ENCODE peak calls at places on chromosome 2, in seven cellular contexts. One of them, this sample, is unnamed.
A peak's percentile ranks its signal among the peaks of the same experiment; 100 is the strongest.

GRCh38 chr2:236644502-236644911 is 74.9 kb downstream of the ACKR3 start:
- DNase-seq in HAP-1: no peak
- DNase-seq in hepatic stellate cell: no peak
- DNase-seq in SHP77 treated with DMSO at 0.1 percent for 48 hours: no peak
- DNase-seq in MM.1S: no peak
- DNase-seq in AG09319: no peak
- DNase-seq in activated naive CD8-positive, alpha-beta T cell treated with anti-CD3 and anti-CD28 coated beads, Interleukin-2, amount 50 U/mL, for 24 hours: no peak
- DNase-seq in this sample: no peak

GRCh38 chr2:210224660-210225460 is at the start of gene ACADL:
- DNase-seq in HAP-1: no peak
- DNase-seq in hepatic stellate cell: peak; percentile 27
- DNase-seq in SHP77 treated with DMSO at 0.1 percent for 48 hours: no peak
- DNase-seq in MM.1S: no peak
- DNase-seq in AG09319: no peak
- DNase-seq in activated naive CD8-positive, alpha-beta T cell treated with anti-CD3 and anti-CD28 coated beads, Interleukin-2, amount 50 U/mL, for 24 hours: peak; percentile 6
- DNase-seq in this sample: no peak

GRCh38 chr2:112658820-112659667 is 13.3 kb downstream of the SLC20A1 start:
- DNase-seq in HAP-1: no peak
- DNase-seq in hepatic stellate cell: no peak
- DNase-seq in SHP77 treated with DMSO at 0.1 percent for 48 hours: no peak
- DNase-seq in MM.1S: no peak
- DNase-seq in AG09319: no peak
- DNase-seq in activated naive CD8-positive, alpha-beta T cell treated with anti-CD3 and anti-CD28 coated beads, Interleukin-2, amount 50 U/mL, for 24 hours: no peak
- DNase-seq in this sample: no peak

GRCh38 chr2:20642026-20642971 is 8.6 kb downstream of the HS1BP3 start:
- DNase-seq in HAP-1: peak; percentile 46
- DNase-seq in hepatic stellate cell: peak; percentile 92
- DNase-seq in SHP77 treated with DMSO at 0.1 percent for 48 hours: peak; percentile 23
- DNase-seq in MM.1S: peak; percentile 72
- DNase-seq in AG09319: no peak
- DNase-seq in activated naive CD8-positive, alpha-beta T cell treated with anti-CD3 and anti-CD28 coated beads, Interleukin-2, amount 50 U/mL, for 24 hours: peak; percentile 78
- DNase-seq in this sample: no peak

GRCh38 chr2:153986488-153987229 is 114.9 kb downstream of the GALNT13 start:
- DNase-seq in HAP-1: peak; percentile 88
- DNase-seq in hepatic stellate cell: no peak
- DNase-seq in SHP77 treated with DMSO at 0.1 percent for 48 hours: no peak
- DNase-seq in MM.1S: no peak
- DNase-seq in AG09319: no peak
- DNase-seq in activated naive CD8-positive, alpha-beta T cell treated with anti-CD3 and anti-CD28 coated beads, Interleukin-2, amount 50 U/mL, for 24 hours: no peak
- DNase-seq in this sample: no peak

GRCh38 chr2:18496516-18496915 is 63.9 kb downstream of the RDH14 start:
- DNase-seq in HAP-1: no peak
- DNase-seq in hepatic stellate cell: no peak
- DNase-seq in SHP77 treated with DMSO at 0.1 percent for 48 hours: no peak
- DNase-seq in MM.1S: no peak
- DNase-seq in AG09319: no peak
- DNase-seq in activated naive CD8-positive, alpha-beta T cell treated with anti-CD3 and anti-CD28 coated beads, Interleukin-2, amount 50 U/mL, for 24 hours: no peak
- DNase-seq in this sample: no peak

GRCh38 chr2:163247151-163247872 is 408.7 kb upstream of the KCNH7 start:
- DNase-seq in HAP-1: no peak
- DNase-seq in hepatic stellate cell: no peak
- DNase-seq in SHP77 treated with DMSO at 0.1 percent for 48 hours: no peak
- DNase-seq in MM.1S: no peak
- DNase-seq in AG09319: no peak
- DNase-seq in activated naive CD8-positive, alpha-beta T cell treated with anti-CD3 and anti-CD28 coated beads, Interleukin-2, amount 50 U/mL, for 24 hours: no peak
- DNase-seq in this sample: no peak

GRCh38 chr2:67394734-67395133 is 2.4 kb upstream of the ETAA1 start:
- DNase-seq in HAP-1: no peak
- DNase-seq in hepatic stellate cell: peak; percentile 14
- DNase-seq in SHP77 treated with DMSO at 0.1 percent for 48 hours: no peak
- DNase-seq in MM.1S: no peak
- DNase-seq in AG09319: no peak
- DNase-seq in activated naive CD8-positive, alpha-beta T cell treated with anti-CD3 and anti-CD28 coated beads, Interleukin-2, amount 50 U/mL, for 24 hours: no peak
- DNase-seq in this sample: peak; percentile 48

GRCh38 chr2:80496770-80497169 is 192.2 kb upstream of the LRRTM1 start:
- DNase-seq in HAP-1: no peak
- DNase-seq in hepatic stellate cell: peak; percentile 12
- DNase-seq in SHP77 treated with DMSO at 0.1 percent for 48 hours: no peak
- DNase-seq in MM.1S: no peak
- DNase-seq in AG09319: no peak
- DNase-seq in activated naive CD8-positive, alpha-beta T cell treated with anti-CD3 and anti-CD28 coated beads, Interleukin-2, amount 50 U/mL, for 24 hours: no peak
- DNase-seq in this sample: peak; percentile 20

GRCh38 chr2:10558281-10559030 is 110.3 kb upstream of the ODC1 start:
- DNase-seq in HAP-1: no peak
- DNase-seq in hepatic stellate cell: no peak
- DNase-seq in SHP77 treated with DMSO at 0.1 percent for 48 hours: no peak
- DNase-seq in MM.1S: no peak
- DNase-seq in AG09319: no peak
- DNase-seq in activated naive CD8-positive, alpha-beta T cell treated with anti-CD3 and anti-CD28 coated beads, Interleukin-2, amount 50 U/mL, for 24 hours: no peak
- DNase-seq in this sample: no peak

GRCh38 chr2:229914182-229914581 is 7.6 kb downstream of the TRIP12 start:
- DNase-seq in HAP-1: no peak
- DNase-seq in hepatic stellate cell: no peak
- DNase-seq in SHP77 treated with DMSO at 0.1 percent for 48 hours: no peak
- DNase-seq in MM.1S: no peak
- DNase-seq in AG09319: no peak
- DNase-seq in activated naive CD8-positive, alpha-beta T cell treated with anti-CD3 and anti-CD28 coated beads, Interleukin-2, amount 50 U/mL, for 24 hours: no peak
- DNase-seq in this sample: no peak

GRCh38 chr2:112640800-112641675 is 4.7 kb upstream of the SLC20A1 start:
- DNase-seq in HAP-1: no peak
- DNase-seq in hepatic stellate cell: peak; percentile 86
- DNase-seq in SHP77 treated with DMSO at 0.1 percent for 48 hours: no peak
- DNase-seq in MM.1S: no peak
- DNase-seq in AG09319: no peak
- DNase-seq in activated naive CD8-positive, alpha-beta T cell treated with anti-CD3 and anti-CD28 coated beads, Interleukin-2, amount 50 U/mL, for 24 hours: no peak
- DNase-seq in this sample: no peak

This sample was measured in GM04503.